ENCODE peak calls at places on chromosomes 3 and 15, in eight cellular contexts. V, W, T, H, D, I, R and P are unnamed samples.

GRCh38 chr3:159988617-159989251 is at the start of gene IL12A:
- DNase-seq in W (peak), R (peak), I (peak), H (peak), D (peak), V (peak), T (peak), P (no peak)

GRCh38 chr3:13538520-13539284 is 10.2 kb upstream of the FBLN2 start:
- DNase-seq in R (no peak), V (no peak), D (no peak), I (no peak), T (no peak), W (no peak), H (no peak), P (no peak)

GRCh38 chr3:184748219-184749135 is 36.6 kb upstream of the MAGEF1 start:
- DNase-seq in H (no peak), T (no peak), I (peak), R (peak), W (no peak), V (no peak), D (peak), P (peak)

GRCh38 chr3:150376001-150376848 is 31.9 kb upstream of the TSC22D2 start:
- DNase-seq in R (no peak), D (peak), T (no peak), V (no peak), W (no peak), I (no peak), H (no peak), P (no peak)

GRCh38 chr15:56869573-56869972 is 48.9 kb upstream of the TCF12 start:
- DNase-seq in H (no peak), V (no peak), T (no peak), R (peak), D (peak), W (no peak), I (peak), P (no peak)

GRCh38 chr3:74789111-74789510 is 174.7 kb upstream of the CNTN3 start:
- DNase-seq in W (no peak), T (no peak), R (no peak), V (no peak), H (no peak), D (no peak), I (no peak), P (no peak)

GRCh38 chr3:50567011-50567385 is 549 bp downstream of the C3orf18 start:
- DNase-seq in D (no peak), R (no peak), W (no peak), V (no peak), H (no peak), T (no peak), I (no peak), P (no peak)

GRCh38 chr15:50257206-50257735 is 8.3 kb downstream of the HDC start:
- DNase-seq in D (no peak), R (no peak), I (no peak), W (no peak), T (no peak), H (no peak), V (peak), P (no peak)

GRCh38 chr3:25831578-25831977 is 41.7 kb downstream of the OXSM start:
- DNase-seq in D (peak), R (peak), H (no peak), I (no peak), V (no peak), W (no peak), T (peak), P (no peak)

GRCh38 chr3:14452676-14453367 is 50.4 kb downstream of the SLC6A6 start:
- DNase-seq in I (no peak), H (no peak), R (peak), D (no peak), W (peak), V (peak), T (peak), P (no peak)

GRCh38 chr15:84736375-84736774 is 12.0 kb upstream of the ZNF592 start:
- DNase-seq in T (no peak), H (no peak), R (no peak), W (no peak), I (peak), D (no peak), V (no peak), P (no peak)

GRCh38 chr3:98272126-98272525 is 8.1 kb downstream of the OR5H6 start:
- DNase-seq in T (no peak), I (no peak), D (no peak), W (no peak), V (no peak), H (no peak), R (no peak), P (no peak)

GRCh38 chr3:112605285-112605684 is 35.7 kb downstream of the CCDC80 start:
- DNase-seq in W (no peak), R (no peak), T (no peak), V (no peak), H (peak), I (peak), D (no peak), P (no peak)

GRCh38 chr3:140630866-140631265 is 47.0 kb upstream of the TRIM42 start:
- DNase-seq in I (no peak), H (no peak), W (no peak), R (no peak), D (no peak), T (no peak), V (no peak), P (no peak)

GRCh38 chr3:50242778-50243551 is 7.0 kb downstream of the GNAI2 start:
- DNase-seq in R (no peak), I (peak), H (no peak), W (peak), T (no peak), D (peak), V (peak), P (no peak)

GRCh38 chr3:105860649-105861048 is 8.2 kb downstream of the CBLB start:
- DNase-seq in D (no peak), W (no peak), T (no peak), R (no peak), V (no peak), H (no peak), I (no peak), P (no peak)

GRCh38 chr3:17491601-17492000 is 250.8 kb downstream of the TBC1D5 start:
- DNase-seq in H (no peak), I (no peak), R (peak), T (no peak), W (no peak), V (no peak), D (no peak), P (no peak)

GRCh38 chr3:31227152-31227581 is 305.6 kb upstream of the STT3B start:
- DNase-seq in V (no peak), W (no peak), D (no peak), I (no peak), T (no peak), H (no peak), R (no peak), P (no peak)

GRCh38 chr3:135694142-135694541 is 271.4 kb upstream of the PPP2R3A start:
- DNase-seq in I (no peak), R (no peak), V (no peak), T (no peak), W (no peak), D (no peak), H (no peak), P (no peak)

GRCh38 chr3:164360078-164360578 is 718.2 kb downstream of the SI start:
- DNase-seq in H (no peak), V (no peak), R (no peak), D (no peak), I (no peak), W (no peak), T (no peak), P (no peak)

GRCh38 chr15:65856821-65857455 is 12.4 kb upstream of the RAB11A start:
- DNase-seq in I (peak), V (peak), D (peak), R (peak), W (no peak), H (peak), T (peak), P (no peak)

GRCh38 chr3:172982731-172983364 is 158.2 kb downstream of the SPATA16 start:
- DNase-seq in I (no peak), T (no peak), H (no peak), W (no peak), R (peak), D (peak), V (no peak), P (no peak)

GRCh38 chr3:81279481-81280273 is 481.8 kb downstream of the GBE1 start:
- DNase-seq in I (no peak), W (no peak), T (no peak), R (no peak), D (no peak), V (no peak), H (no peak), P (no peak)

GRCh38 chr3:36814071-36814717 is 49.8 kb upstream of the DCLK3 start:
- DNase-seq in W (no peak), I (no peak), R (no peak), T (no peak), D (no peak), V (no peak), H (no peak), P (no peak)

GRCh38 chr3:54988302-54989022 is 60.6 kb upstream of the LRTM1 start:
- DNase-seq in R (no peak), T (no peak), I (no peak), H (peak), D (no peak), V (no peak), W (no peak), P (no peak)

GRCh38 chr3:73955671-73956070 is 330.9 kb upstream of the PDZRN3 start:
- DNase-seq in R (no peak), V (no peak), I (no peak), D (no peak), T (no peak), W (no peak), H (no peak), P (no peak)